ENCODE peak calls at places on chromosomes 13 and 19, in seven cellular contexts. V is fibroblast of gingiva, W is astrocyte of the spinal cord, H is NCI-H345, L is heart right ventricle, Y is Calu3, X is NCI-H2081. T is an unnamed sample.

GRCh38 chr19:36151144-36152051 is 849 bp downstream of the COX7A1 start:
- DNase-seq in V (peak), Y (no peak), X (no peak), L (peak), H (no peak), W (no peak), T (no peak)

GRCh38 chr19:38544569-38545315 is 73.0 kb downstream of the MAP4K1 start:
- DNase-seq in W (no peak), X (no peak), H (no peak), V (no peak), Y (no peak), L (no peak), T (no peak)

GRCh38 chr13:104616990-104617389 is 1550.8 kb upstream of the SLC10A2 start:
- DNase-seq in L (no peak), W (no peak), Y (no peak), X (no peak), H (no peak), V (no peak), T (no peak)

GRCh38 chr13:110306340-110306959 is 507 bp downstream of the COL4A1 start:
- DNase-seq in Y (no peak), X (no peak), L (no peak), V (peak), W (no peak), H (no peak), T (no peak)

GRCh38 chr19:18422530-18423191 is 3.5 kb downstream of the SSBP4 start:
- DNase-seq in W (no peak), V (no peak), H (no peak), L (no peak), Y (no peak), X (no peak), T (no peak)

GRCh38 chr13:66855110-66855509 is 375.0 kb downstream of the PCDH9 start:
- DNase-seq in V (no peak), W (no peak), H (no peak), Y (no peak), X (no peak), L (no peak), T (no peak)

GRCh38 chr13:50437252-50437651 is 406.2 kb downstream of the DLEU7 start:
- DNase-seq in L (no peak), Y (no peak), W (peak), H (no peak), X (no peak), V (peak), T (no peak)

GRCh38 chr19:6754136-6754535 is 13.1 kb downstream of the SH2D3A start:
- DNase-seq in H (no peak), V (no peak), Y (no peak), L (no peak), W (no peak), X (no peak), T (no peak)

GRCh38 chr13:21672811-21673591 is 2.1 kb downstream of the FGF9 start:
- DNase-seq in X (peak), H (peak), Y (no peak), V (no peak), W (no peak), L (no peak), T (no peak)

GRCh38 chr19:18932216-18932841 is 8.7 kb downstream of the HOMER3 start:
- DNase-seq in H (no peak), V (peak), Y (no peak), W (peak), L (peak), X (peak), T (peak)

GRCh38 chr19:45834970-45835369 is 19.9 kb upstream of the RSPH6A start:
- DNase-seq in H (no peak), X (no peak), W (no peak), V (no peak), L (no peak), Y (no peak), T (no peak)

GRCh38 chr13:23488442-23488841 is 54.9 kb upstream of the SACS start:
- DNase-seq in V (peak), L (peak), X (peak), W (peak), H (peak), Y (no peak), T (no peak)

GRCh38 chr19:39778763-39779162 is at the start of gene LEUTX:
- DNase-seq in X (no peak), W (no peak), Y (no peak), L (no peak), H (no peak), V (no peak), T (no peak)

GRCh38 chr19:23817519-23817918 is 58.8 kb upstream of the ZNF681 start:
- DNase-seq in Y (no peak), X (no peak), H (no peak), L (no peak), W (no peak), V (no peak), T (peak)

GRCh38 chr19:13078897-13079541 is 23.6 kb downstream of the LYL1 start:
- DNase-seq in Y (no peak), V (no peak), L (no peak), X (no peak), W (no peak), H (no peak), T (peak)

GRCh38 chr13:112959206-112959605 is 9.8 kb upstream of the MCF2L start:
- DNase-seq in L (peak), X (no peak), H (no peak), V (no peak), Y (no peak), W (no peak), T (no peak)

GRCh38 chr13:94595006-94595942 is 678 bp downstream of the TGDS start:
- DNase-seq in V (no peak), X (no peak), Y (no peak), L (no peak), H (no peak), W (peak), T (peak)

GRCh38 chr13:41639237-41639904 is 182.0 kb downstream of the RGCC start:
- DNase-seq in W (no peak), Y (no peak), L (no peak), H (no peak), X (no peak), V (no peak), T (no peak)

GRCh38 chr19:7004313-7004931 is 16.8 kb downstream of the MBD3L2B start:
- DNase-seq in H (no peak), V (no peak), L (no peak), Y (no peak), W (peak), X (peak), T (no peak)

GRCh38 chr13:44918323-44919102 is 70.8 kb downstream of the NUFIP1 start:
- DNase-seq in H (peak), X (peak), W (peak), V (peak), Y (peak), L (peak), T (peak)

GRCh38 chr19:5676711-5677110 is 3.6 kb downstream of the MICOS13 start:
- DNase-seq in X (no peak), V (no peak), W (no peak), Y (no peak), L (no peak), H (no peak), T (no peak)

GRCh38 chr19:54366811-54367210 is 2.1 kb upstream of the LAIR1 start:
- DNase-seq in L (no peak), W (no peak), V (no peak), H (no peak), X (no peak), Y (no peak), T (no peak)

GRCh38 chr19:41862445-41862986 is 2.5 kb downstream of the RPS19 start:
- DNase-seq in H (no peak), V (no peak), X (no peak), L (no peak), Y (no peak), W (no peak), T (no peak)

GRCh38 chr13:103004790-103005307 is 61.4 kb downstream of the SLC10A2 start:
- DNase-seq in Y (no peak), X (no peak), W (no peak), H (no peak), L (peak), V (no peak), T (no peak)

GRCh38 chr19:16001481-16002312 is 52.9 kb downstream of the OR10H4 start:
- DNase-seq in L (no peak), V (peak), W (peak), H (no peak), Y (peak), X (no peak), T (no peak)

GRCh38 chr19:31408460-31409124 is 59.4 kb upstream of the TSHZ3 start:
- DNase-seq in W (peak), X (no peak), L (peak), H (no peak), V (peak), Y (no peak), T (no peak)

GRCh38 chr13:50229935-50230334 is 214.7 kb downstream of the KCNRG start:
- DNase-seq in V (no peak), H (no peak), X (no peak), L (no peak), W (no peak), Y (no peak), T (no peak)

GRCh38 chr13:78826312-78826711 is 167.4 kb upstream of the OBI1 start:
- DNase-seq in H (no peak), L (no peak), V (no peak), Y (no peak), W (no peak), X (no peak), T (no peak)

GRCh38 chr19:6481541-6482342 is at the start of gene DENND1C:
- DNase-seq in W (no peak), L (no peak), H (no peak), Y (peak), X (no peak), V (no peak), T (peak)

T was measured in stomach.